ENCODE peak calls at places on chromosomes 3 and 15, in six cellular contexts. F is H1, V is IMR-90, D is neuronal stem cell, P is H9, M is mesenchymal stem cell. Y is an unnamed sample.
A peak's percentile ranks its signal among the peaks of the same experiment; 100 is the strongest.

GRCh38 chr3:135965506-135966348 is at the start of gene PPP2R3A:
- DNase-seq in F (peak; percentile 93), V (peak; percentile 80), D (peak; percentile 90), P (peak; percentile 95), M (peak; percentile 87), Y (peak; percentile 88)

GRCh38 chr3:129699199-129699598 is 92.7 kb upstream of the PLXND1 start:
- DNase-seq in F (no peak), V (no peak), D (no peak), P (no peak), M (no peak), Y (no peak)

GRCh38 chr3:134693226-134693625 is 42.4 kb upstream of the KY start:
- DNase-seq in F (no peak), V (no peak), D (no peak), P (no peak), M (no peak), Y (no peak)

GRCh38 chr3:195384952-195385351 is 57.9 kb downstream of the ACAP2 start:
- DNase-seq in F (no peak), V (no peak), D (no peak), P (no peak), M (no peak), Y (peak; percentile 9)

GRCh38 chr3:99544819-99545281 is 93.5 kb upstream of the COL8A1 start:
- DNase-seq in F (no peak), V (peak; percentile 34), D (no peak), P (no peak), M (peak; percentile 40), Y (peak; percentile 81)

GRCh38 chr3:188358787-188359493 is 205.0 kb downstream of the LPP start:
- DNase-seq in F (no peak), V (no peak), D (no peak), P (no peak), M (no peak), Y (no peak)

GRCh38 chr3:114650808-114651207 is 357.0 kb downstream of the TIGIT start:
- DNase-seq in F (no peak), V (peak; percentile 73), D (no peak), P (no peak), M (peak; percentile 14), Y (no peak)

GRCh38 chr3:159669024-159669476 is 319.6 kb upstream of the IL12A start:
- DNase-seq in F (no peak), V (peak; percentile 85), D (no peak), P (no peak), M (peak; percentile 82), Y (no peak)

GRCh38 chr15:25542648-25543047 is 103.8 kb upstream of the UBE3A start:
- DNase-seq in F (no peak), V (no peak), D (no peak), P (no peak), M (no peak), Y (no peak)

GRCh38 chr15:90482124-90483011 is 47.4 kb upstream of the CRTC3 start:
- DNase-seq in F (peak; percentile 55), V (peak; percentile 66), D (peak; percentile 35), P (peak; percentile 41), M (peak; percentile 64), Y (peak; percentile 42)

GRCh38 chr3:11480663-11481298 is 162.9 kb downstream of the VGLL4 start:
- DNase-seq in F (no peak), V (no peak), D (no peak), P (peak; percentile 74), M (peak; percentile 63), Y (peak; percentile 48)

GRCh38 chr15:39362832-39363561 is 217.9 kb upstream of the THBS1 start:
- DNase-seq in F (no peak), V (peak; percentile 96), D (no peak), P (no peak), M (peak; percentile 14), Y (no peak)

GRCh38 chr15:100075284-100075683 is 266.5 kb downstream of the ADAMTS17 start:
- DNase-seq in F (no peak), V (no peak), D (no peak), P (no peak), M (no peak), Y (no peak)

GRCh38 chr15:55992769-55993110 is 672 bp downstream of the NEDD4 start:
- DNase-seq in F (no peak), V (peak; percentile 70), D (no peak), P (no peak), M (no peak), Y (no peak)

GRCh38 chr3:66606868-66607267 is 106.0 kb upstream of the LRIG1 start:
- DNase-seq in F (no peak), V (no peak), D (no peak), P (no peak), M (no peak), Y (no peak)

GRCh38 chr15:56839641-56840040 is 78.8 kb upstream of the TCF12 start:
- DNase-seq in F (no peak), V (no peak), D (no peak), P (no peak), M (no peak), Y (no peak)

GRCh38 chr3:69370156-69370944 is 15.5 kb downstream of the FRMD4B start:
- DNase-seq in F (no peak), V (no peak), D (no peak), P (no peak), M (no peak), Y (peak; percentile 79)

GRCh38 chr15:70474682-70475438 is 288.5 kb downstream of the UACA start:
- DNase-seq in F (no peak), V (peak; percentile 96), D (no peak), P (no peak), M (peak; percentile 68), Y (peak; percentile 52)

GRCh38 chr3:4582634-4583033 is 89.5 kb downstream of the ITPR1 start:
- DNase-seq in F (no peak), V (peak; percentile 27), D (no peak), P (no peak), M (peak; percentile 65), Y (peak; percentile 10)

GRCh38 chr3:141643391-141643790 is 94.7 kb upstream of the RNF7 start:
- DNase-seq in F (no peak), V (peak; percentile 41), D (no peak), P (no peak), M (no peak), Y (no peak)

GRCh38 chr15:43775411-43775965 is 1.3 kb downstream of the ELL3 start:
- DNase-seq in F (peak; percentile 66), V (peak; percentile 58), D (no peak), P (peak; percentile 76), M (peak; percentile 58), Y (peak; percentile 72)

GRCh38 chr15:34336333-34336732 is 1.2 kb downstream of the SLC12A6 start:
- DNase-seq in F (no peak), V (no peak), D (no peak), P (no peak), M (no peak), Y (no peak)
- H2AFZ ChIP-seq in F (no peak overlapping the region), V (no peak overlapping the region), D (no peak overlapping the region), P (no peak overlapping the region), M (no peak overlapping the region), Y (no peak overlapping the region)

DNA sequence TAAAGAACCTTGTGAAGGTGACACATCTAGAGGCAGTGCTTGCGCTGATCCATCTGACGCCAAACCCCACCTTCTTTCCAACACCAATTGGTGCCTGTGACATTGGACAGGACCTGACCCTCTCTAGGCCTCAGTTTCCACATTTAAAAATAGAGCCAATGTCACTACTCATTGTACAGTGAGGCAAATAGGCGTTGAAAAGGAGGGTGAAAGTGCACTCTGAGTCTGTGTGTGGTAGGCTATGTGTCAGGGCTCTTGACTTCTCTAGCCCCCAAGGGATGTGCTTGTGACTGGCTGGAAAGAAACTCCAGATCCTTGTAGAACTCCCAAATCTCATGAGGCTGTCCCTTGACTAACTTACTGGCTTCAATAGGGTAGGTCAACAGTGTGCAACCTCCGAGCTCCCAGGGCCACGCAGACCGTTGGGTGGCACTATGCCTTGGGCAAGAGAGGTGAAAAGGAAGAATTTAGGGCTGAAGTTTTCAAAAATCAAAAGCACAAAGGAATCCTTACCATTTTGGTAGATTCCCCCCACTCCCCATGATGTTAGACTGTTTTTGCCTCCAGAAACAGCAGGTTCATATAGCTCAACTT is 723 bp upstream of the FAM219B start:
- DNase-seq in F (no peak), V (no peak), D (no peak), P (no peak), M (no peak), Y (peak; percentile 1)
- H3K18ac ChIP-seq in F (no peak overlapping the region), V (no peak overlapping the region), D (no peak overlapping the region), P (no peak overlapping the region), M (no peak overlapping the region), Y (no peak overlapping the region)

DNA sequence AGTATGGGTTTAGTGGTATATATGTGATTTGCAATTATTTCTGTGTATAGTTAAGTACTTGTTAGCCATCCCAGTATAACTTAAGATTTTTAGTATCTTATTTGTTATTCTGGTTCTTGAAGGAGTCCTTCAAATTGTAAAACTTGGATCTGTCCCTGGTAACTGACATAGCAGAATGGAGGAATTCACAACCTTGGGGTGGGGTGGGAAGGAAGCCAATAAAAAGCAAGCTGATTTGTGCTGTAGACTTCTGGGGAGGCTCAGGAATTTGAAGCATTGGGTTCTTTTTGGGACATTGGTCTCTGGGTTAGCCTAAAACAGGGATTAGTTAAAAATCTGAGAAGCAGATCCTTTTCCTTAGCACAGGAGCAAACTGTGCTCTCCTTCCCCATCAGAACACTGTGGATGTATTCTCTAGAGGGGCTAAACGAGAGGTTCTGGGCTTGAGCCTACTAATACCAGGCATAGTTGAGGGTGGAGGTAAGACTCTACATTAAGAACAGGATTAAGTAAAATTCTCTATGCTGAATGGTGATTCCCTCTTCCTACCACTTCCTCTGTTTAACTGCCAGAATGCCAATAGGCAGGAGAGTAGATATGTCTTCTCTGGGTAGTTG is 42.2 kb downstream of the GMPS start:
- DNase-seq in F (no peak), V (peak; percentile 39), D (no peak), P (no peak), M (no peak), Y (no peak)
- H2AFZ ChIP-seq in F (no peak overlapping the region), V (no peak overlapping the region), D (no peak overlapping the region), P (no peak overlapping the region), M (no peak overlapping the region), Y (no peak overlapping the region)

GRCh38 chr3:48431224-48432029 is 1.5 kb upstream of the PLXNB1 start:
- DNase-seq in F (no peak), V (no peak), D (no peak), P (no peak), M (no peak), Y (no peak)

GRCh38 chr3:48432411-48433371 is 2.8 kb upstream of the PLXNB1 start:
- DNase-seq in F (no peak), V (peak; percentile 14), D (no peak), P (peak; percentile 94), M (no peak), Y (peak; percentile 54)

GRCh38 chr3:48429416-48430358 is at the start of gene PLXNB1:
- DNase-seq in F (peak; percentile 90), V (peak; percentile 71), D (peak; percentile 76), P (peak; percentile 97), M (peak; percentile 61), Y (peak; percentile 23)

GRCh38 chr3:48428863-48429415 is 947 bp downstream of the PLXNB1 start:
- DNase-seq in F (peak; percentile 78), V (peak; percentile 18), D (no peak), P (peak; percentile 55), M (peak; percentile 51), Y (peak; percentile 49)

GRCh38 chr3:48430359-48431101 is 644 bp upstream of the PLXNB1 start:
- DNase-seq in F (no peak), V (no peak), D (no peak), P (no peak), M (no peak), Y (no peak)
- H3K18ac ChIP-seq in F (peak overlapping the region; percentile 89), V (no peak overlapping the region), D (peak overlapping the region; percentile 58), P (no peak overlapping the region), M (no peak overlapping the region), Y (peak overlapping the region; percentile 19)

DNA sequence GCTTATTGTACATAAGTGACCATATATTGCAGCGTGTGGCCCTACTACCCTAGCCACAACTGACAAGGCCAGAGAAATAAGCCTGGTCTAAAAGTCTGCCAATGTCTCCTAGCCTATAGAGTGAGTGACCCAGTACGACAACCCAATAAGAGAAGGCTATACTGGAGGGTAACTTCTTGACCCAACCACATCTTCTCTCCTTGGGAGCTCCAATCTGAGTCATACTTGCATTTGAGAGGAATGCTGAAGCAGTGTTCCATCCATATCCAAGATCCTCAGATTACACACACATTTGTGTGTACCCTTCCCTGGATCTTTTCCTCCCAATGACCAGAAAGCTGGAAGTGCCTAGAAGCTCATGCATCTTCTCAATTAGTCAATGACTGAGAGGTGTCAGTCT is 11.3 kb upstream of the STT3B start:
- DNase-seq in F (no peak), V (no peak), D (no peak), P (no peak), M (no peak), Y (no peak)
- H2AFZ ChIP-seq in F (peak overlapping the region; percentile 75), V (no peak overlapping the region), D (no peak overlapping the region), P (no peak overlapping the region), M (no peak overlapping the region), Y (no peak overlapping the region)

Y was measured in trophoblast cell.